ENCODE peak calls at places on chromosome 14, in five cellular contexts. K, U, B, V and J are unnamed samples.

GRCh38 chr14:94561656-94562010 is 391 bp downstream of the SERPINA4 start:
- DNase-seq in V (no peak), U (peak; percentile 0), B (no peak), K (no peak), J (no peak)

GRCh38 chr14:101961011-101961721 is 3.2 kb upstream of the DYNC1H1 start:
- DNase-seq in V (peak; percentile 73), B (peak; percentile 81), U (peak; percentile 77), K (peak; percentile 84), J (peak; percentile 85)

GRCh38 chr14:105500726-105501101 is 9.7 kb downstream of the TEDC1 start:
- DNase-seq in V (no peak), B (peak; percentile 33), U (no peak), K (no peak), J (no peak)

GRCh38 chr14:94998702-94999101 is 158.6 kb downstream of the DICER1 start:
- DNase-seq in V (no peak), K (no peak), U (no peak), B (no peak), J (no peak)

GRCh38 chr14:61561657-61562276 is 133.5 kb upstream of the HIF1A start:
- DNase-seq in U (peak; percentile 82), V (no peak), K (peak; percentile 100), B (no peak), J (peak; percentile 77)

GRCh38 chr14:38297681-38298080 is 41.8 kb upstream of the CLEC14A start:
- DNase-seq in K (no peak), V (no peak), U (no peak), B (no peak), J (no peak)

GRCh38 chr14:86481105-86481504 is 951.2 kb downstream of the FLRT2 start:
- DNase-seq in K (no peak), V (no peak), U (no peak), B (no peak), J (no peak)

GRCh38 chr14:36502558-36503508 is 17.2 kb downstream of the NKX2-1 start:
- DNase-seq in B (no peak), U (no peak), V (no peak), K (no peak), J (no peak)

GRCh38 chr14:96189288-96189711 is 15.3 kb upstream of the BDKRB2 start:
- DNase-seq in K (no peak), V (no peak), B (no peak), U (no peak), J (no peak)

GRCh38 chr14:21748869-21749303 is 75.3 kb upstream of the OR4E1 start:
- DNase-seq in K (peak; percentile 38), B (peak; percentile 64), V (peak; percentile 55), U (no peak), J (no peak)

GRCh38 chr14:88422919-88423318 is 37.5 kb downstream of the SPATA7 start:
- DNase-seq in V (no peak), B (no peak), U (no peak), K (peak; percentile 43), J (no peak)

GRCh38 chr14:76904100-76904739 is 78.0 kb downstream of the LRRC74A start:
- DNase-seq in K (peak; percentile 76), B (no peak), U (no peak), V (no peak), J (peak; percentile 78)

GRCh38 chr14:77607741-77608302 is 8.6 kb downstream of the SPTLC2 start:
- DNase-seq in K (no peak), U (no peak), B (no peak), V (no peak), J (no peak)

GRCh38 chr14:53180272-53181221 is 27.4 kb upstream of the DDHD1 start:
- DNase-seq in K (no peak), B (peak; percentile 49), V (peak; percentile 18), U (no peak), J (no peak)

GRCh38 chr14:22752422-22752821 is 14.1 kb upstream of the OXA1L start:
- DNase-seq in U (no peak), K (peak; percentile 60), B (no peak), V (no peak), J (no peak)

GRCh38 chr14:53011053-53011462 is 60.2 kb upstream of the FERMT2 start:
- DNase-seq in V (no peak), B (no peak), U (peak; percentile 57), K (peak; percentile 43), J (peak; percentile 89)

GRCh38 chr14:77183896-77184295 is 2.3 kb downstream of the TMEM63C start:
- DNase-seq in V (no peak), B (no peak), U (no peak), K (no peak), J (no peak)

GRCh38 chr14:91419451-91419850 is 1.8 kb upstream of the CCDC88C start:
- DNase-seq in U (no peak), B (no peak), V (no peak), K (no peak), J (no peak)

GRCh38 chr14:96584907-96585671 is 82.9 kb downstream of the PAPOLA start:
- DNase-seq in V (no peak), K (no peak), U (no peak), B (no peak), J (no peak)

GRCh38 chr14:61472025-61472672 is 150.8 kb downstream of the PRKCH start:
- DNase-seq in K (peak; percentile 100), U (no peak), V (no peak), B (peak; percentile 67), J (no peak)

GRCh38 chr14:97290977-97291376 is 493.8 kb downstream of the VRK1 start:
- DNase-seq in B (no peak), K (no peak), U (no peak), V (no peak), J (no peak)

GRCh38 chr14:61701946-61702345 is 6.6 kb downstream of the HIF1A start:
- DNase-seq in V (no peak), B (no peak), U (no peak), K (no peak), J (no peak)

GRCh38 chr14:61475316-61475715 is 153.9 kb downstream of the PRKCH start:
- DNase-seq in B (no peak), U (no peak), V (peak; percentile 50), K (peak; percentile 74), J (no peak)

GRCh38 chr14:92105845-92106094 is 612 bp downstream of the ATXN3 start:
- DNase-seq in U (peak; percentile 60), B (no peak), V (no peak), K (no peak), J (peak; percentile 87)

GRCh38 chr14:76955575-76956252 is 72.8 kb downstream of the IRF2BPL start:
- DNase-seq in B (peak; percentile 79), U (peak; percentile 49), K (peak; percentile 61), V (peak; percentile 76), J (peak; percentile 68)

GRCh38 chr14:62117010-62117717 is 354.9 kb downstream of the SNAPC1 start:
- DNase-seq in V (peak; percentile 12), K (no peak), U (peak; percentile 50), B (peak; percentile 66), J (peak; percentile 85)

GRCh38 chr14:90287791-90288190 is 31.4 kb downstream of the PSMC1 start:
- DNase-seq in K (no peak), B (no peak), V (no peak), U (no peak), J (no peak)

GRCh38 chr14:20177433-20177974 is 13.2 kb upstream of the OR11G2 start:
- DNase-seq in B (no peak), U (no peak), K (no peak), V (no peak), J (no peak)

GRCh38 chr14:61196792-61197191 is 84.3 kb downstream of the TMEM30B start:
- DNase-seq in U (no peak), K (no peak), B (no peak), V (no peak), J (no peak)

GRCh38 chr14:99236386-99237133 is 35.4 kb downstream of the BCL11B start:
- DNase-seq in B (peak; percentile 44), U (no peak), K (no peak), V (no peak), J (no peak)
- H3K27ac ChIP-seq in B (peak overlapping the region; percentile 28), U (no peak overlapping the region), K (no peak overlapping the region), V (peak overlapping the region; percentile 99), J (no peak overlapping the region)

GRCh38 chr14:64703393-64704144 is 655 bp upstream of the PLEKHG3 start:
- DNase-seq in K (no peak), U (no peak), B (no peak), V (no peak), J (no peak)

GRCh38 chr14:64704743-64705405 is 650 bp downstream of the PLEKHG3 start:
- DNase-seq in U (peak; percentile 48), K (no peak), V (no peak), B (no peak), J (peak; percentile 77)

GRCh38 chr14:64702493-64703392 is 1.5 kb upstream of the PLEKHG3 start:
- DNase-seq in K (peak; percentile 83), V (no peak), U (peak; percentile 70), B (no peak), J (no peak)

GRCh38 chr14:64705406-64706118 is 1.3 kb downstream of the PLEKHG3 start:
- DNase-seq in K (no peak), U (peak; percentile 44), B (no peak), V (no peak), J (no peak)

DNA sequence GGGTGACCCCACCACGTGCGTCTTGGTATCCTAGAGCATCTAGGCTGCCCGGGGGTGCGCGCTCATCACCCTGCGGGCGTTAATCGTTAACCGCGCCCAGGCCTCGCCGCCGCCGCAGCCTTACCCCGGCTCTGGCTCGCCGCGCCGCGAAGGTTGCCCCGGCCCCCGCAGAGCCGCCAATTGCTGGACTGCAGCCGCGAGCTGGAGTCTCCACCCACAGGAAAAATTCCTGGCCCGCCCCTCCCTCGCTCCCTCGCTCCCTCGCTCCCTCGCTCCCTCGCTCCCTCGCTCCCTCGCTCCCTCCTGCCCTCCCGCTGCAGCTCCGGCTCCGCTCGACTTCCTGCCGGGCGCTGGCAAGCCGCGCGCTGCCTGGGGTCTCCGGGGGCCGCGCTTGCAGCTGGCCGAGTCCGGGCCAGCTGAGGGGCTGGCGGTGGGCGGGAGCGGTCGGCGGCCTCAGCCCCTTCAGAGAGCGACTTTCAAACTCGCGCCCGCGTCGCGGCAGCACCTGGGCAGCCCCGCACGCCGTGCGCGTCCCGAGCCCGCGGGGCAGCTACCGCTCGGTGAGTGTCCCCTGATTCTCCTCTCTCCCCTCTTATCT is at the start of gene PLEKHG3:
- DNase-seq in V (no peak), U (peak; percentile 85), K (peak; percentile 70), B (peak; percentile 57), J (peak; percentile 94)
- H3K4me1 ChIP-seq in V (peaks cover 52% of the 10 kb centered on the region), U (peaks cover 26% of the 10 kb centered on the region), K (peaks cover 69% of the 10 kb centered on the region), B (peaks cover 59% of the 10 kb centered on the region), J (peaks cover 19% of the 10 kb centered on the region)

DNA sequence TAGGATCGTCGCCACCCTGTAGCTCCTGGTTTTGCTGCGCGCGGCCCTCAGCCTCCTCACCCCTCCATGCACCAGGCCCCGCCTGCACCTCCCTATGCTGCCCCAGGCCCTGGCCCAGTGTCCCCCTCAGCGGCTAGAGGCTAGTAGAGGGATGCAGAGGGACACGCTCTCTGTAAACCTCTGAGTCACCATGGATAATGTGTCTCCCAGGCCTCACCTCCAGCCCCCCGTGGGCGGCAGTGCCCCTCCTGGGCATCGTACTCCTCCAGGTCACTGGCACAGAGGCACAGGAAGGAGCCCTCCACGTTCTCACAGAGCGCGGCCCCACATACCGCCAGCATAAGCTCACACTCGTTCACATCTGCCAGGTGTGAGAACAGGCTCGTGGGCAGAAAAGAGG is 12.3 kb downstream of the ISCA2 start:
- DNase-seq in B (no peak), V (no peak), K (no peak), U (peak; percentile 25), J (peak; percentile 22)
- H3K27ac ChIP-seq in B (no peak overlapping the region), V (no peak overlapping the region), K (no peak overlapping the region), U (no peak overlapping the region), J (no peak overlapping the region)

DNA sequence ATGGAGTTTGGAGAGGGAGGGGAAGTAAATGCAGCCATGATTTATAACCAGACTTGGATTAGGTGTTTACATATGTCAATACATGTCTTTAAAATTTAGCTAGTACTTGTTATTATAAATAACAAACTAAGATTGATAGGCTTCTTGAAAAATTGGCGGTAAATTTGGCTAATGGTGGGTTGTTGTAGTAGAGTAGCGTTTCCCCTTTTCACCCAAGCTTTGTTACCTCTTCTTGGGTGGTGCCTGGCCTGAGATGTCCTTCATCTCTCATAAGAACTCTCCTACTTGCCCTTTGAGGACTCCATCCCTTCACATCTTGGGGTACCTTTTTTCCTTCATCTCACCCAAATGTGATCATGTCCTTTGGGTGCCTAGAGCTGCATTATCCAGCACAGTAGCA is 11.2 kb downstream of the MARK3 start:
- DNase-seq in B (no peak), U (no peak), V (no peak), K (no peak), J (no peak)
- H3K4me1 ChIP-seq in B (peaks cover 64% of the 10 kb centered on the region), U (peaks cover 40% of the 10 kb centered on the region), V (peaks cover 66% of the 10 kb centered on the region), K (peaks cover 66% of the 10 kb centered on the region), J (peaks cover 25% of the 10 kb centered on the region)